ENCODE peak calls at places on chromosome 21, in four cellular contexts. One of them, this sample, is unnamed.

GRCh38 chr21:35395728-35396127 is 346.6 kb upstream of the RUNX1 start:
- DNase-seq in germinal center: no peak
- DNase-seq in heart right ventricle: no peak
- DNase-seq in stimulated activated CD4-positive, alpha-beta T cell treated with anti-CD3 and anti-CD28 coated beads, Interleukin-15, amount 100 ng/mL, for 1 hour: no peak
- DNase-seq in this sample: peak

GRCh38 chr21:44742418-44743153 is 31.2 kb upstream of the TSPEAR start:
- DNase-seq in germinal center: no peak
- DNase-seq in heart right ventricle: no peak
- DNase-seq in stimulated activated CD4-positive, alpha-beta T cell treated with anti-CD3 and anti-CD28 coated beads, Interleukin-15, amount 100 ng/mL, for 1 hour: no peak
- DNase-seq in this sample: peak

GRCh38 chr21:26686278-26686677 is 113.2 kb upstream of the CYYR1 start:
- DNase-seq in germinal center: no peak
- DNase-seq in heart right ventricle: no peak
- DNase-seq in stimulated activated CD4-positive, alpha-beta T cell treated with anti-CD3 and anti-CD28 coated beads, Interleukin-15, amount 100 ng/mL, for 1 hour: no peak
- DNase-seq in this sample: peak

GRCh38 chr21:31503939-31504338 is 155.6 kb upstream of the SOD1 start:
- DNase-seq in germinal center: no peak
- DNase-seq in heart right ventricle: no peak
- DNase-seq in stimulated activated CD4-positive, alpha-beta T cell treated with anti-CD3 and anti-CD28 coated beads, Interleukin-15, amount 100 ng/mL, for 1 hour: no peak
- DNase-seq in this sample: no peak

GRCh38 chr21:38768385-38769071 is 37.2 kb upstream of the ETS2 start:
- DNase-seq in germinal center: no peak
- DNase-seq in heart right ventricle: no peak
- DNase-seq in stimulated activated CD4-positive, alpha-beta T cell treated with anti-CD3 and anti-CD28 coated beads, Interleukin-15, amount 100 ng/mL, for 1 hour: peak
- DNase-seq in this sample: no peak

GRCh38 chr21:40587786-40588353 is 259.1 kb downstream of the DSCAM start:
- DNase-seq in germinal center: no peak
- DNase-seq in heart right ventricle: no peak
- DNase-seq in stimulated activated CD4-positive, alpha-beta T cell treated with anti-CD3 and anti-CD28 coated beads, Interleukin-15, amount 100 ng/mL, for 1 hour: no peak
- DNase-seq in this sample: no peak

GRCh38 chr21:14866859-14867560 is 197.8 kb downstream of the NRIP1 start:
- DNase-seq in germinal center: no peak
- DNase-seq in heart right ventricle: no peak
- DNase-seq in stimulated activated CD4-positive, alpha-beta T cell treated with anti-CD3 and anti-CD28 coated beads, Interleukin-15, amount 100 ng/mL, for 1 hour: no peak
- DNase-seq in this sample: no peak

GRCh38 chr21:35566874-35567273 is 493.5 kb downstream of the SETD4 start:
- DNase-seq in germinal center: no peak
- DNase-seq in heart right ventricle: no peak
- DNase-seq in stimulated activated CD4-positive, alpha-beta T cell treated with anti-CD3 and anti-CD28 coated beads, Interleukin-15, amount 100 ng/mL, for 1 hour: no peak
- DNase-seq in this sample: no peak

GRCh38 chr21:45030637-45031218 is 43.7 kb upstream of the ADARB1 start:
- DNase-seq in germinal center: no peak
- DNase-seq in heart right ventricle: no peak
- DNase-seq in stimulated activated CD4-positive, alpha-beta T cell treated with anti-CD3 and anti-CD28 coated beads, Interleukin-15, amount 100 ng/mL, for 1 hour: no peak
- DNase-seq in this sample: no peak

GRCh38 chr21:15278279-15278678 is 213.5 kb upstream of the NRIP1 start:
- DNase-seq in germinal center: no peak
- DNase-seq in heart right ventricle: no peak
- DNase-seq in stimulated activated CD4-positive, alpha-beta T cell treated with anti-CD3 and anti-CD28 coated beads, Interleukin-15, amount 100 ng/mL, for 1 hour: no peak
- DNase-seq in this sample: no peak

GRCh38 chr21:37220433-37220980 is 46.6 kb downstream of the VPS26C start:
- DNase-seq in germinal center: no peak
- DNase-seq in heart right ventricle: no peak
- DNase-seq in stimulated activated CD4-positive, alpha-beta T cell treated with anti-CD3 and anti-CD28 coated beads, Interleukin-15, amount 100 ng/mL, for 1 hour: no peak
- DNase-seq in this sample: peak

GRCh38 chr21:15740383-15740782 is 10.6 kb downstream of the USP25 start:
- DNase-seq in germinal center: no peak
- DNase-seq in heart right ventricle: no peak
- DNase-seq in stimulated activated CD4-positive, alpha-beta T cell treated with anti-CD3 and anti-CD28 coated beads, Interleukin-15, amount 100 ng/mL, for 1 hour: no peak
- DNase-seq in this sample: no peak

GRCh38 chr21:39336457-39337008 is 12.4 kb downstream of the HMGN1 start:
- DNase-seq in germinal center: no peak
- DNase-seq in heart right ventricle: no peak
- DNase-seq in stimulated activated CD4-positive, alpha-beta T cell treated with anti-CD3 and anti-CD28 coated beads, Interleukin-15, amount 100 ng/mL, for 1 hour: no peak
- DNase-seq in this sample: no peak

This sample was measured in endothelial cell of umbilical vein.